ENCODE peak calls at places on chromosomes 13 and 19, in ten cellular contexts. K, O, U, X, Q, T, Z, V, C and H are unnamed samples.
A peak's percentile ranks its signal among the peaks of the same experiment; 100 is the strongest.

GRCh38 chr13:48655291-48655690 is 1.6 kb downstream of the CYSLTR2 start:
- DNase-seq in K (no peak), O (no peak), U (no peak), X (no peak), Q (no peak), T (no peak), Z (no peak), V (no peak), C (no peak), H (no peak)

GRCh38 chr13:94710881-94711560 is 1.3 kb downstream of the SOX21 start:
- DNase-seq in K (peak; percentile 77), O (no peak), U (no peak), X (no peak), Q (no peak), T (no peak), Z (no peak), V (peak; percentile 43), C (no peak), H (peak; percentile 69)

GRCh38 chr13:108463365-108463764 is 166.0 kb upstream of the MYO16 start:
- DNase-seq in K (no peak), O (no peak), U (no peak), X (peak; percentile 51), Q (peak; percentile 1), T (no peak), Z (peak; percentile 62), V (peak; percentile 46), C (no peak), H (no peak)

GRCh38 chr19:5292843-5293606 is 47.6 kb downstream of the PTPRS start:
- DNase-seq in K (peak; percentile 91), O (peak; percentile 88), U (peak; percentile 54), X (no peak), Q (peak; percentile 19), T (peak; percentile 50), Z (peak; percentile 36), V (peak; percentile 89), C (peak; percentile 60), H (peak; percentile 97)

GRCh38 chr13:77337159-77337558 is 10.3 kb upstream of the MYCBP2 start:
- DNase-seq in K (no peak), O (no peak), U (no peak), X (no peak), Q (no peak), T (no peak), Z (no peak), V (no peak), C (no peak), H (no peak)

GRCh38 chr19:15282311-15282705 is 50.0 kb downstream of the BRD4 start:
- DNase-seq in K (no peak), O (no peak), U (no peak), X (no peak), Q (no peak), T (no peak), Z (no peak), V (no peak), C (no peak), H (no peak)

GRCh38 chr19:11363881-11364280 is 8.6 kb downstream of the PLPPR2 start:
- DNase-seq in K (no peak), O (no peak), U (no peak), X (no peak), Q (no peak), T (no peak), Z (no peak), V (no peak), C (no peak), H (no peak)

GRCh38 chr13:40446365-40446764 is 220.1 kb downstream of the FOXO1 start:
- DNase-seq in K (no peak), O (no peak), U (no peak), X (no peak), Q (peak; percentile 11), T (no peak), Z (no peak), V (no peak), C (no peak), H (no peak)

GRCh38 chr19:48603001-48603400 is 3.5 kb upstream of the SPACA4 start:
- DNase-seq in K (no peak), O (no peak), U (no peak), X (no peak), Q (no peak), T (no peak), Z (no peak), V (no peak), C (no peak), H (no peak)

GRCh38 chr19:11204943-11205349 is 7.6 kb upstream of the KANK2 start:
- DNase-seq in K (no peak), O (no peak), U (no peak), X (peak; percentile 39), Q (no peak), T (peak; percentile 48), Z (no peak), V (no peak), C (no peak), H (no peak)

GRCh38 chr19:2952953-2953481 is 8.2 kb upstream of the ZNF77 start:
- DNase-seq in K (no peak), O (no peak), U (peak; percentile 72), X (no peak), Q (no peak), T (no peak), Z (no peak), V (peak; percentile 61), C (no peak), H (no peak)

GRCh38 chr19:57664269-57665127 is 4.2 kb upstream of the ZSCAN4 start:
- DNase-seq in K (peak; percentile 49), O (peak; percentile 88), U (peak; percentile 29), X (no peak), Q (peak; percentile 46), T (peak; percentile 40), Z (no peak), V (peak; percentile 78), C (peak; percentile 60), H (peak; percentile 50)

GRCh38 chr19:16365300-16365996 is 40.8 kb downstream of the KLF2 start:
- DNase-seq in K (no peak), O (no peak), U (no peak), X (no peak), Q (no peak), T (no peak), Z (no peak), V (peak; percentile 12), C (no peak), H (no peak)

GRCh38 chr19:55070755-55071502 is 4.7 kb upstream of the EPS8L1 start:
- DNase-seq in K (no peak), O (no peak), U (peak; percentile 58), X (no peak), Q (no peak), T (no peak), Z (peak; percentile 11), V (peak; percentile 64), C (no peak), H (no peak)

GRCh38 chr13:114068723-114069322 is 63.6 kb downstream of the RASA3 start:
- DNase-seq in K (no peak), O (peak; percentile 53), U (no peak), X (no peak), Q (peak; percentile 53), T (no peak), Z (peak; percentile 43), V (no peak), C (no peak), H (no peak)

DNA sequence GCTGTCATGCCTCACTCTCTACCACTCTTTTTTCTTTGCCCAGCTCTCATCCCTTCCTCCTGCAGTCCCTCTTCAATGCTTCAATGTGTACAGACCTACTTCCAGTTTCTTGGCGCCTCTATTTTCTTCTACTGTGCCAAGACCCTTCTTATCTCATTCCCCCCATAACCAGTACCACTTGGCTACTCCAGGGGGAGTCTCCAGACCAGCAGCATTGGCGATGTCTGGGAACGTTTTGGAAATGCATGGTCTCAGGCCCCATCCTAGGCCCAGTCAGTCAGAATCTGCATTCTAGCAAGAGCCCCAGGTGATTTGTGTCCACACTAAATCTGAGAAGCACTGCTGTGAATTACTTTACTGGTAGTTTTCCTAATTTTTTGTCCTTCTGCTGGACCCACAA is 198.2 kb downstream of the SLC7A1 start:
- DNase-seq in K (no peak), O (no peak), U (no peak), X (no peak), Q (no peak), T (no peak), Z (no peak), V (no peak), C (no peak), H (no peak)
- TF ChIP-seq CTCF in K (no peak), O (no peak), U (no peak), X (no peak), Q (no peak), T (no peak), Z (no peak), V (no peak), C (no peak), H (no peak)

DNA sequence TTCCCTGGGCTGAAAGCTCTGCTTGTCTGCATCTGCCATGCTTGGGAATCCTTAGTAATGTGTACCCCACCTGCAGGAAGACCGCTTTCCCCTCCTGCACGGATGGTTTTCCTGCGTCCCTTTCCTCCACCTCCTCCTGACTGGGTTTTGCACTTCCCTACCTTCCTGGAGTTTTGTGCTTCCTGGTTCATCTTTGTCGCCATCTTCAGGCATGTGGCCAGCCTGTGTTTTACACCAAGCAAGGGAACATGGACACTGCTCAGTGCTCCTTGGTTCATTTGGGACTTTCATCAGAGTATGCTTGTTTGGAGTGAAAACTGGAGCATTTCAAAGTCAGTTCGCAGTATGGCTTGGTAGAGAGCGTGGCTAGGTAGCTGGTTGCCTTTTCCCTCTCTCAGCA is 30.7 kb downstream of the ERICH6B start:
- DNase-seq in K (no peak), O (peak; percentile 11), U (no peak), X (no peak), Q (no peak), T (no peak), Z (no peak), V (peak; percentile 18), C (no peak), H (no peak)
- TF ChIP-seq CTCF in K (no peak), O (no peak), U (no peak), X (peak; percentile 44), Q (no peak), T (no peak), Z (peak; percentile 41), V (peak; percentile 18), C (no peak), H (no peak)

DNA sequence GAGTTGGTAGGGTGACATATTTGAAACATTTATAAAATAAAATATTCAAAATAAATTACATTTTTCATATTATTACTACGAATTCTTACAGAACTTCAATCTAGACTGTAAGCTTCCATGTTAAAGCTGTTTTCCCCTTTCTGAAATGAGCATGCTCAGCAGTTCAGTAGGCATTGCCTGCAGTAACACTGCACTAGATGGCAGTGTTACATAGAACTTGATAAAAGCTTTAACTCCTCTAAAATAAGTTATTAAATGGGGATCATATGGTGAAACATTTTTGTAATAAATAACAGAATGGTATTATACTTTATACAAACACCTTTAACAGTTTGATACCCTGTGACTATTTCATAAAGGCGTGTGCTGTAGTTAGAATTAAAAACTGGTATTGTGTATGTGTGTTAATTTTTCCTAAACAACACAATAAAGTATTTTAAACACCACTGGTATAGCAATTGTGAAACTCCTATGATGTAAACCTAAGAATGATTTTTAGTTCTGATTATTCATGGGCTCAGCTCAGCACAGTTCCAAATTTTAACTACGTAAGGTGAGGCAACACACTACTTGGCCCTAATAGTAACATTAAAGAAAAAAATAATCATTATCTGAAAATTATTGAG is 11.6 kb upstream of the GPR18 start:
- DNase-seq in K (peak; percentile 23), O (peak; percentile 49), U (no peak), X (no peak), Q (peak; percentile 71), T (no peak), Z (peak; percentile 36), V (peak; percentile 59), C (no peak), H (peak; percentile 26)
- TF ChIP-seq CTCF in K (peak; percentile 70), O (peak; percentile 73), U (peak; percentile 69), X (peak; percentile 81), Q (peak; percentile 43), T (peak; percentile 81), Z (peak; percentile 84), V (peak; percentile 88), C (peak; percentile 61), H (peak; percentile 75)

GRCh38 chr13:46288570-46289259 is 77.0 kb downstream of the LRRC63 start:
- DNase-seq in K (peak; percentile 58), O (peak; percentile 69), U (no peak), X (no peak), Q (peak; percentile 50), T (no peak), Z (no peak), V (peak; percentile 68), C (no peak), H (peak; percentile 59)
- TF ChIP-seq CTCF in K (peak; percentile 66), O (peak; percentile 86), U (peak; percentile 34), X (peak; percentile 91), Q (peak; percentile 73), T (peak; percentile 72), Z (peak; percentile 78), V (peak; percentile 67), C (peak; percentile 13), H (peak; percentile 59)